ENCODE peak calls at places on chromosomes 16 and 17, in six cellular contexts. N, V, P, H, D and J are unnamed samples.

GRCh38 chr16:66617728-66618127 is 13.2 kb downstream of the CMTM3 start:
- DNase-seq in P (no peak), N (no peak), H (no peak), V (no peak), D (no peak), J (no peak)

GRCh38 chr17:21004016-21004930 is 38.5 kb downstream of the USP22 start:
- DNase-seq in N (no peak), V (no peak), D (peak), H (no peak), P (no peak), J (no peak)

GRCh38 chr17:78986048-78986648 is 6.4 kb upstream of the LGALS3BP start:
- DNase-seq in N (peak), D (peak), V (peak), P (peak), H (no peak), J (peak)

GRCh38 chr17:58802188-58802587 is 46.5 kb downstream of the PPM1E start:
- DNase-seq in N (no peak), P (no peak), H (no peak), D (no peak), V (no peak), J (no peak)

GRCh38 chr16:80084614-80085013 is 456.2 kb upstream of the DYNLRB2 start:
- DNase-seq in H (no peak), N (peak), V (peak), D (peak), P (peak), J (peak)

GRCh38 chr17:42704495-42705494 is 22.5 kb downstream of the CNTNAP1 start:
- DNase-seq in D (no peak), H (no peak), V (no peak), N (no peak), P (no peak), J (no peak)

GRCh38 chr16:27725271-27726010 is 175.5 kb downstream of the KATNIP start:
- DNase-seq in D (peak), P (no peak), N (no peak), H (no peak), V (no peak), J (no peak)

GRCh38 chr17:78993241-78993956 is 13.7 kb upstream of the LGALS3BP start:
- DNase-seq in N (peak), P (peak), D (no peak), V (peak), H (no peak), J (no peak)

GRCh38 chr17:45223541-45224528 is 2.1 kb downstream of the FMNL1 start:
- DNase-seq in D (no peak), N (no peak), V (no peak), P (no peak), H (no peak), J (no peak)

GRCh38 chr16:20806168-20807050 is at the start of the genes ERI2 and REXO5:
- DNase-seq in N (peak), D (peak), H (peak), P (peak), V (peak), J (peak)
- TF ChIP-seq CTCF in N (peak), D (peak), H (no peak), P (peak), V (peak), J (peak)

GRCh38 chr16:88337538-88337937 is 45.2 kb upstream of the ZNF469 start:
- DNase-seq in N (no peak), P (no peak), H (no peak), D (peak), V (no peak), J (no peak)

GRCh38 chr16:88338896-88339295 is 43.9 kb upstream of the ZNF469 start:
- DNase-seq in D (peak), V (no peak), P (no peak), H (no peak), N (no peak), J (no peak)

GRCh38 chr16:88339926-88340754 is 42.6 kb upstream of the ZNF469 start:
- DNase-seq in V (no peak), P (no peak), N (no peak), H (no peak), D (peak), J (no peak)

GRCh38 chr16:88337021-88337420 is 45.7 kb upstream of the ZNF469 start:
- DNase-seq in V (no peak), P (no peak), H (no peak), N (no peak), D (peak), J (no peak)

DNA sequence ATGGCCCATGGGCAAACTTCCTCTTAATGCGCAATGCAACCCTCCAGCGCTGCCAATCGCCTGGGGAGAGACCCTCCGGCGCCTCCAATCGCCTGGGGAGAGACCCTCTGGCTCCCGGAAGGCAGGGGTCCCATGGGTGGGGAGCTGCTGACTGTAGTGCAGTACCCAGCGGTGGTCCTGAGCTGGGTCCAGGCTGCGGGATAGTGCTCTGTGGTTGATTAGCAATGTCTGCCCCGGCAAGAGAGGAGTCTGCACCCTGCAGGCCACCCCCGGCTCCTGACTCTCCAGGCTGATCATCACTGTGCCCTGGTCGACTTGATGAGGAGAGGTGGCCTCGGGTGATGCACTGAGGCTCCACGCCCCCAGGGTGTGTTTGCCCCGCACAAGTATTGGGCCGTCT is 44.6 kb upstream of the ZNF469 start:
- DNase-seq in N (no peak), V (no peak), D (peak), H (no peak), P (no peak), J (no peak)
- TF ChIP-seq CTCF in N (no peak), V (no peak), D (no peak), H (no peak), P (no peak), J (peak)

DNA sequence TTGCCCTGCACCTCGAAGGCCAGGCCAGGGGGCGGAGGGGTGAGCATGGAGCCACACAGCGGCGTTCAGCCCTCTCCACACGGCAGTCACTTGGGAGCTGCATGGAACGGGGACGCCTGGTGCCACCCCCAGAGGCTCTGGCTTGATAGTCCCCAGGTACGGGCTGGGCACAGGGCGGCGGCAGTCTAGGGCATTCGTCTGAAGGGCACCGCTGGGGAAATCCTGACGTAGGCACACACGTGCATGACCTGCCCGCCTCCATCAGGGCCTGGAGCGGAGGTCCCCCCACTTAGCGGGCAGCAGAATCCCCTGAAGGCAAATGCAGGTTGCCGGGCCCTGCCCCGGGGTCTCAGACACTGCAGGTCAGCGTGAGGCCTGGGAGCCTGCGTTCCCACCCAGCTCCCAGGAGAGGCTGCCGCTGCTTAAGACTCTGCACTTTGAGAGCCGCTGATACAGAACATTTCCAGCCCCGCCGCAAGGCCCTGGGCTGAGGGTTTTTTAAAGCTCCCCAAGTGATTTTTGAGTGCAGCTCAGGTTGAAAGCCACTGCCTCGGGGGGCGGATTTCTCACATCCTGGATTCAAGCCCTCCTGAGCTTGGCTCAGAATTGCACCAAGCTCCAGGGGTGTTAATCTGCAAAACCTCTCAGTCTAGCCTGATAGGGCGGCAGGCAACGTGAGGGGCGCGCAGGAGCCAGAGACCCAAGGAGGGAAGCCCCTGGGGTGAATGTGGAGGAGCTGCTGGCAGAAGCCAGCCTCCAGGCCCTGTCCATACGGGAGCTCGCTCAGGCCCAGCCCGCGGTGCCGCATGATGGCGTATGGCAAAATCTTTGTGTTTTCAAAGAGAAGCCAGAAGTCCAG is 182.4 kb upstream of the GSE1 start:
- DNase-seq in P (no peak), V (no peak), D (peak), N (no peak), H (no peak), J (no peak)
- TF ChIP-seq CTCF in P (no peak), V (no peak), D (no peak), N (no peak), H (no peak), J (no peak)

DNA sequence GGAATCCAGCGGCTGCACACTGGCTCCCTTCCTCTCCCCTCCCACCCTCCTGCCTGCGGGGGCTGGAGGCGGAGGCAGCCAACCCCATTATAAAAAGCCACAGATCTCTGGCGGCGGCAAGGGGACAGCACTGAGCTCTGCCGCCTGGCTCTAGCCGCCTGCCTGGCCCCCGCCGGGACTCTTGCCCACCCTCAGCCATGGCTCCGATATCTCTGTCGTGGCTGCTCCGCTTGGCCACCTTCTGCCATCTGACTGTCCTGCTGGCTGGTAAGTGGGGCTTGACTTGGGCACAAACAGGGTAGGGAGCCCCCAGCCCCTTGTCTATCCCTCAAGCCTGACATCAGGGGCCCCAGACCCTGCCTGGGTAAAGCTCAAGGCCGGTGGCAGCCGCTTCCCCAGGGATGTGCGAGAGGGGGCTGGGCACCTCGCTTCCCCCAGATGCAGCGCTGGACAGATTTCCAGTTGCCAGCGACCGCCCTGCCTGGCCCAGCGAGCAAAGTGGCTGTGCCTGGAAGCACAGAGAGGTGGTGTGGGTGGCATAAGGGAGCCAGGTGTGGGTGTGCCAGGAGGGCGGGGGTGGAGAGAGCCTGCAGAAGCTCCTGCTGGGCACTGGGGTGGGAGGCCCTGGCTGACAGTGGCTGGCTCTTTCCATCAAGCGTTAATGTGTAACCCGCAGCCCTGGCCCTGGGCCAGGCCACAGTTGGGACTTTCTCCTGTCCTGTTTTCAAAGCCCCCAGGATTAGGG is at the start of gene CX3CL1:
- DNase-seq in D (no peak), V (peak), N (peak), P (no peak), H (peak), J (peak)
- TF ChIP-seq CTCF in D (no peak), V (peak), N (peak), P (no peak), H (peak), J (no peak)

DNA sequence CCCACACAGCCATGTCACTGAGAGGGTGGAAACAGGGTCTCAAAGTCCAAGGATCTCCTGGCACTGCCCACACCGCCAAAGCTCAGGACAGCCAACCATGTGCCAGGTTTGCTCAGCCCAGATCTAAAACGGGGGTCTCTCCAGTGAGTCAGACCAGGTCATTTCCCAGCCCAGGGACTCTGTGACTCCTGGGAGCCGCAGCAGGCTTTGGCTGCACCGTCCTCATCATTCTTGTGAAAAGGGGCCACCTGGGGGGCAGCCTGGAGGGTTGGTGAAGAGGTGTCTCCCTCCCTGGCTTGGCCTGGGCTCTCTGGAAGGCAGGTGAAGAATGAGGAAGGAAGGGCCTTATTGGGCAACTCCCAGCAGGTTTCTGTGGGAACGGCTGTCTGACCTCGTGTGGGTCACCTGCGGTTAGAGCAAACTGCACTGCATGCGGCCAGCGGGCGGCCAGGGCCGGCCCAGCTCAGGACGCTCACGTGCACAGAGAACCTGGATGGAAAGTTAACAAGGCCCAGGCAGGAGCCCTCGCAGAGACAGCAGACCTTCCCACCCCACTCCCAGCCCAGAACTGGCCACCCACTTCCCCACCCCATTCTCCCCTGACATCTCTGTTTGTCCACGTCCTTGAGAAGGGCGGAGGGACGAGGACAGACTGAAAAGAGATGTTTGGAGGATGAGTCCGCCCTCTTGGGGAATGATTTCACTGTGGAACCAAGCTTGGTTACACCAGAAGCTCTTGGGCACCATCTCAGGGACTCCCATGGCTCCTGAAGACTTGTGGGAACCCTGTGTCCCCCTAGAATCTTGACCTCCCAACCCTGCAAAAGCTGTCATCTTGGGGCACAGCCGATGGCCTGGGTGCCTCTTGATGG is 25.6 kb upstream of the LITAF start:
- DNase-seq in D (no peak), H (peak), V (no peak), P (no peak), N (no peak), J (no peak)
- TF ChIP-seq CTCF in D (no peak), H (no peak), V (no peak), P (no peak), N (no peak), J (no peak)

GRCh38 chr17:4008496-4009163 is 44.4 kb upstream of the ATP2A3 start:
- DNase-seq in N (no peak), D (no peak), V (no peak), H (no peak), P (no peak), J (no peak)

GRCh38 chr17:4009164-4009785 is 45.0 kb upstream of the ATP2A3 start:
- DNase-seq in V (no peak), H (no peak), P (no peak), D (no peak), N (no peak), J (no peak)

GRCh38 chr17:4006745-4007211 is 42.5 kb upstream of the ATP2A3 start:
- DNase-seq in V (no peak), H (peak), P (no peak), D (no peak), N (no peak), J (no peak)

GRCh38 chr17:4007346-4008081 is 43.3 kb upstream of the ATP2A3 start:
- DNase-seq in N (no peak), D (no peak), P (no peak), V (no peak), H (no peak), J (no peak)

GRCh38 chr17:4008082-4008435 is 43.8 kb upstream of the ATP2A3 start:
- DNase-seq in H (no peak), V (no peak), D (no peak), N (no peak), P (no peak), J (no peak)
- TF ChIP-seq CTCF in H (no peak), V (no peak), D (no peak), N (peak), P (no peak), J (peak)

DNA sequence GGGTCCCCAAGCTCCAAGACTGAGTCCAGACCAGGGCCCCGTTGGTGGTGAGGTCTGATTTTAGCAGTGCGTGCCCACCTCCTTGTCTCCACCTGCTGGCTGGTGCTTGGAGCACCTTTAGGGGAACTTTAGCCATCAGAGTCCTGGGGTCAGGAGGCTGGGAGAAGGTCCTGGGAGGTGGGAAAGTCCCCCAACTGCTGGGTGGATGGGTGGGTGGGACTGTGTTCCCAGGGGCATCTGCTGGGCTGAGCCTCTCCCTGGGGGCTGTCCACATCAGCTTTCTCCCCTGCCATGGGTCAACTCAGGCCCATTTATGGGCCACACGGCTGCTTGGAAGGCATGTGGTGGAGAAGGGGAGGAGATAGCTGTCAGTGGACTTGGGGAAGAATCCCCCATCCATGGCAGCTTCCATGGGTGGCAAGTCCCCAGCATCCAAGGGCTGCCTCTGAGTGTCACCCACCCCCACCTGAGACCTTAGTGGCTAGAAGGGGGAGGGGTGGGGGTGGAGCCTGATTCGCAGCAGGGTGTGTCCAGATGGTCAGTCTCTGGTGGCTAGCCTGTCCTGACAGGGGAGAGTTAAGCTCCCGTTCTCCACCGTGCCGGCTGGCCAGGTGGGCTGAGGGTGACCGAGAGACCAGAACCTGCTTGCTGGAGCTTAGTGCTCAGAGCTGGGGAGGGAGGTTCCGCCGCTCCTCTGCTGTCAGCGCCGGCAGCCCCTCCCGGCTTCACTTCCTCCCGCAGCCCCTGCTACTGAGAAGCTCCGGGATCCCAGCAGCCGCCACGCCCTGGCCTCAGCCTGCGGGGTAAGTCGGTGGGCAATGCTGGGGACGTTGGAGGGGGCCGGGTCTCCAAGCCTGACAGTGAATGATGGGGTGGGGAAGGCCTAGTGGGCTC is at the start of gene TRPV2:
- DNase-seq in P (no peak), N (peak), D (peak), V (no peak), H (no peak), J (no peak)
- TF ChIP-seq CTCF in P (peak), N (peak), D (peak), V (peak), H (peak), J (peak)

GRCh38 chr16:47323241-47323640 is 137.6 kb downstream of the ITFG1 start:
- DNase-seq in N (no peak), H (no peak), D (no peak), P (no peak), V (no peak), J (no peak)
- TF ChIP-seq CTCF in N (no peak), H (no peak), D (no peak), P (no peak), V (no peak), J (peak)

GRCh38 chr17:5019475-5019956 is 15.7 kb downstream of the SLC52A1 start:
- DNase-seq in V (no peak), P (no peak), D (no peak), H (no peak), N (no peak), J (no peak)
- TF ChIP-seq CTCF in V (no peak), P (no peak), D (no peak), H (no peak), N (no peak), J (peak)